ENCODE peak calls at places on chromosomes 2 and 18, in six cellular contexts. A is NT2/D1, E is neural progenitor cell, J is Karpas-422, Y is kidney, G is GM12878. O is an unnamed sample. For H3K4me1, the result is how much of the 10 kb centered on the place peaks cover.

GRCh38 chr2:55887906-55888625 is 35.5 kb downstream of the EFEMP1 start:
- DNase-seq in A (no peak), E (no peak), J (no peak), Y (no peak), G (no peak), O (no peak)

GRCh38 chr2:226915846-226916360 is 80.0 kb downstream of the RHBDD1 start:
- DNase-seq in A (no peak), E (no peak), J (no peak), Y (no peak), G (no peak), O (no peak)

GRCh38 chr2:218746470-218746795 is 35.5 kb upstream of the CYP27A1 start:
- DNase-seq in A (no peak), E (no peak), J (no peak), Y (no peak), G (no peak), O (no peak)

GRCh38 chr2:108786008-108786353 is 590 bp upstream of the CCDC138 start:
- DNase-seq in A (no peak), E (no peak), J (no peak), Y (no peak), G (no peak), O (no peak)

GRCh38 chr2:232013701-232014353 is 52.3 kb downstream of the DIS3L2 start:
- DNase-seq in A (no peak), E (no peak), J (no peak), Y (no peak), G (peak), O (no peak)

GRCh38 chr2:219252900-219253752 is at the start of gene TUBA4B:
- DNase-seq in A (no peak), E (peak), J (peak), Y (peak), G (no peak), O (peak)

GRCh38 chr18:7808992-7809391 is 241.9 kb downstream of the PTPRM start:
- DNase-seq in A (no peak), E (no peak), J (no peak), Y (no peak), G (no peak), O (no peak)

GRCh38 chr2:147641644-147642043 is 203.2 kb upstream of the ACVR2A start:
- DNase-seq in A (no peak), E (no peak), J (no peak), Y (no peak), G (no peak), O (no peak)

GRCh38 chr2:209629622-209630021 is 142.0 kb upstream of the UNC80 start:
- DNase-seq in A (no peak), E (no peak), J (no peak), Y (no peak), G (no peak), O (no peak)

GRCh38 chr2:8198776-8199382 is 483.0 kb upstream of the ID2 start:
- DNase-seq in A (no peak), E (no peak), J (no peak), Y (no peak), G (no peak), O (no peak)

GRCh38 chr2:38748391-38748790 is 2.8 kb downstream of the SRSF7 start:
- DNase-seq in A (no peak), E (no peak), J (no peak), Y (no peak), G (no peak), O (no peak)

GRCh38 chr2:158975271-158975921 is 7.0 kb downstream of the TANC1 start:
- DNase-seq in A (no peak), E (no peak), J (no peak), Y (no peak), G (no peak), O (no peak)

GRCh38 chr2:8534386-8534728 is 147.5 kb upstream of the ID2 start:
- DNase-seq in A (no peak), E (no peak), J (no peak), Y (no peak), G (no peak), O (no peak)

GRCh38 chr2:69952336-69953115 is 8.9 kb downstream of the ASPRV1 start:
- DNase-seq in A (no peak), E (no peak), J (no peak), Y (no peak), G (no peak), O (no peak)

GRCh38 chr2:217030081-217030480 is 170.2 kb upstream of the TNP1 start:
- DNase-seq in A (no peak), E (no peak), J (no peak), Y (no peak), G (no peak), O (no peak)

GRCh38 chr18:70195852-70196434 is 9.5 kb downstream of the RTTN start:
- DNase-seq in A (no peak), E (peak), J (peak), Y (no peak), G (no peak), O (no peak)

GRCh38 chr2:189648846-189649529 is 12.3 kb upstream of the ASNSD1 start:
- DNase-seq in A (no peak), E (no peak), J (no peak), Y (no peak), G (no peak), O (no peak)

GRCh38 chr2:178747767-178748166 is 59.5 kb downstream of the TTN start:
- DNase-seq in A (no peak), E (no peak), J (no peak), Y (no peak), G (no peak), O (no peak)

GRCh38 chr2:19857806-19858205 is 44.0 kb downstream of the TTC32 start:
- DNase-seq in A (no peak), E (no peak), J (no peak), Y (no peak), G (no peak), O (no peak)

GRCh38 chr2:32453242-32454062 is 96.6 kb downstream of the BIRC6 start:
- DNase-seq in A (no peak), E (no peak), J (no peak), Y (no peak), G (no peak), O (no peak)

GRCh38 chr18:22302152-22302551 is 115.6 kb downstream of the CTAGE1 start:
- DNase-seq in A (no peak), E (no peak), J (no peak), Y (no peak), G (no peak), O (no peak)

GRCh38 chr2:237693281-237694039 is 66.1 kb downstream of the LRRFIP1 start:
- DNase-seq in A (no peak), E (no peak), J (no peak), Y (peak), G (no peak), O (no peak)

GRCh38 chr2:4763009-4763408 is 929.2 kb upstream of the SOX11 start:
- DNase-seq in A (peak), E (peak), J (peak), Y (no peak), G (no peak), O (peak)

GRCh38 chr2:70381821-70382220 is 80.0 kb upstream of the FAM136A start:
- DNase-seq in A (no peak), E (no peak), J (no peak), Y (no peak), G (no peak), O (no peak)

GRCh38 chr2:37653805-37654378 is 17.6 kb downstream of the CDC42EP3 start:
- DNase-seq in A (no peak), E (no peak), J (peak), Y (peak), G (peak), O (no peak)
- H3K9ac ChIP-seq in A (no peak), E (no peak), J (peak), Y (no peak), G (peak), O (no peak)

GRCh38 chr2:16661536-16661935 is 4.1 kb downstream of the CYRIA start:
- DNase-seq in A (no peak), E (no peak), J (no peak), Y (no peak), G (no peak), O (no peak)
- H3K4me1 ChIP-seq in A (under half), E (under half), J (under half), Y (under half), G (under half), O (under half)

GRCh38 chr2:176111891-176112374 is 4.6 kb upstream of the HOXD10 start:
- DNase-seq in A (no peak), E (no peak), J (no peak), Y (peak), G (no peak), O (peak)

GRCh38 chr2:176107731-176108181 is 676 bp downstream of the HOXD11 start:
- DNase-seq in A (no peak), E (peak), J (no peak), Y (peak), G (no peak), O (peak)

GRCh38 chr2:176109226-176109954 is 2.3 kb downstream of the HOXD11 start:
- DNase-seq in A (no peak), E (no peak), J (no peak), Y (peak), G (no peak), O (peak)

GRCh38 chr2:176110975-176111663 is 4.0 kb downstream of the HOXD11 start:
- DNase-seq in A (no peak), E (peak), J (peak), Y (peak), G (no peak), O (peak)

DNA sequence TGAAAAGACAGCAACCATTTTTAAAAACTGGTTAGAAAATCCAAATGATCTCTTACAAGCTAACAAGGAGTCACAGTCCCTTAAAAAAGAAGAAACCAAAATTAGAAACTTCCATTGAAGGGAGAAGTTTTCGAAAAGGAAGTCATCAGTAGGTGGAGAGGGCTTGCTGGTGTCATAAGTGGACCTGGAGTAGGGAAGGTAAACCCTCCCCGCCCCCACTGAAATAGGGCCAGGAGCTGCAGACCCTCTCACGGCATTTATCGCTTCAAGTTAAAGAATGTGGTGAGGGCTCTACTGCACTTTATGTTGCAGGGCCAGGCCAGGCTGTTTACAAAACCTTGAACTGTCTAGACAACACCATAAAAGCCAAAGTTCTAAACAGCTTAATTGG is 2.9 kb downstream of the HOXD11 start:
- DNase-seq in A (no peak), E (no peak), J (no peak), Y (no peak), G (no peak), O (peak)
- H3K9ac ChIP-seq in A (no peak), E (no peak), J (no peak), Y (peak), G (no peak), O (no peak)

DNA sequence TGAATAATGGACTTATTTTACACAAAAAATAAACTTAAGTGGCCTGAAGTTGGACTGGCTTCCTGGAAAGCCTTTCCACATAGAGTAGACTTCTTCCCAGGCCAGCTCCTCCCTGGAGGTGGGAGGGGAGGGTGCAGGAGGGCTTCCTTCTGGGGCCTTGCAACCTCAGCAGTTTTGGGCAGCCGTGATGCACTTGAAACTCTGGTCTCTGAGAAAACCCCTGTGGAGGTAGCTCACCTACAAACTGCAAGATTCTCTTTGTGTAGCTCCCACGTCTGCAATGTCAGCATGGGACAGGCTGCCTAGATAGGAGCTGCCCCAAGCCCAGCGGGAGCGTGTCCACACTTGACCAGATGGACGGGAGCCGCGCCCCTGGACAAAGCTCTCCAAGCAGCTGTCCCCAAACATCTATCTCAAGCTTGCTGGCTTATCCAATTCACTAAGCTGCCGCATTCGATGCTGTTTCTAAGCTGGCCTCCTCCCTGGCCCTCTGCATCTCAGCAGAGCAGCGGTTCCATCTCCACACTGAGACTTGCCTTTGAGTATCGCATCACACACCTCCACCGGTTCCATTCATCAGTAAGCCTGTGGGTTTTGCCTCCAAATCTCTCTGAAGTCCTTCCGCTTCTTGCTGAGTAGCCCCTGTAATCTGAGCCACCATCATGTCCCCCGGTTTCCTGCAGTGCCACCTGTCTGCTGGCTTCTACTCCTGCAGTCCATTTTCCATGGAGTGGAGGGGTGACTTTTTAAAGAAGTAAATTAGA is 1.6 kb upstream of the LPIN1 start:
- DNase-seq in A (peak), E (peak), J (peak), Y (peak), G (no peak), O (peak)
- H3K4me1 ChIP-seq in A (under half), E (under half), J (under half), Y (under half), G (under half), O (under half)

GRCh38 chr18:3664563-3665178 is 214.7 kb downstream of the TGIF1 start:
- DNase-seq in A (no peak), E (peak), J (peak), Y (no peak), G (no peak), O (no peak)
- H3K9ac ChIP-seq in A (peak), E (no peak), J (no peak), Y (no peak), G (no peak), O (no peak)

GRCh38 chr18:36392888-36393287 is 95.4 kb downstream of the FHOD3 start:
- DNase-seq in A (no peak), E (no peak), J (no peak), Y (no peak), G (no peak), O (no peak)
- H3K4me1 ChIP-seq in A (under half), E (under half), J (under half), Y (under half), G (under half), O (under half)

GRCh38 chr2:45672138-45672537 is 20.7 kb downstream of the PRKCE start:
- DNase-seq in A (no peak), E (no peak), J (no peak), Y (no peak), G (no peak), O (no peak)

GRCh38 chr2:45668509-45668908 is 17.0 kb downstream of the PRKCE start:
- DNase-seq in A (no peak), E (no peak), J (no peak), Y (no peak), G (no peak), O (no peak)

GRCh38 chr2:45670646-45671045 is 19.2 kb downstream of the PRKCE start:
- DNase-seq in A (no peak), E (no peak), J (no peak), Y (no peak), G (no peak), O (no peak)

GRCh38 chr2:45664635-45665269 is 13.3 kb downstream of the PRKCE start:
- DNase-seq in A (no peak), E (no peak), J (no peak), Y (no peak), G (peak), O (no peak)

GRCh38 chr2:45669109-45669508 is 17.6 kb downstream of the PRKCE start:
- DNase-seq in A (no peak), E (peak), J (no peak), Y (no peak), G (no peak), O (no peak)
- H3K9ac ChIP-seq in A (no peak), E (no peak), J (no peak), Y (no peak), G (no peak), O (no peak)

DNA sequence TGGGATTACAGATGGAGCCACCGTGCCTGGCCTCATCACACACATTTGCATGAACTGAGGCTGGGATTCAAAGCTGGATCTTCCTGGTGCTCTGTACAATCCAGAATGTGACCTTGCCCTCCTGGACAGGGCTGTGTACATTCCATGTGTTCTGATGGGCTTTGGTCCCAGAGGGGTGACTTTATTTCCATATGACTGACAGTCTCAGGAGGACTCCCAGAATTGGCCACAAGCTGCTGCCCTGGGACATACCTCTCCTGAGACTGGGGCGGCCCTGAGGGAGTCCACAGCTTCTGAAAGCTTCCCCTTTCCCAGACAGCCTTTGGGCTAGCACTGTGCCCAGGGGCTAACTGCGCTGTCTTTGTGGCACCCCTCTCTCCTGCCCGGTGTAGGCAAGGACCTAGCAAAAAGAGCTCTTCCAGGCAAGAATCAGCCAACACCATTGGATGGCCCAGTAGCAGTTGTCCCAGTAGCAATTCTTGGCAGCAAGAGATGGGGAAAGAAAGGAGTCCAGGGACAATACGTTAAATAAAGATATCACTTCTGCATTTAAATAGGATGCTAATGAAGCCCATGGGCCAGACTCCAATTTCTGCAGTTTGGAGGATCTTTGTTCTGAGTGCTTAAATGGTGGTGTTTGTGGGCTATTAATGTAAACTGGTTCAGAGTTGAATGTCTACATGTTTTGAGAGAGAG is 26.4 kb upstream of the ZNF532 start:
- DNase-seq in A (no peak), E (no peak), J (peak), Y (no peak), G (no peak), O (no peak)
- H3K4me1 ChIP-seq in A (under half), E (under half), J (under half), Y (under half), G (under half), O (under half)

GRCh38 chr2:47028846-47029560 is 113.4 kb upstream of the MCFD2 start:
- DNase-seq in A (no peak), E (no peak), J (no peak), Y (no peak), G (no peak), O (no peak)
- H3K9ac ChIP-seq in A (no peak), E (no peak), J (no peak), Y (no peak), G (no peak), O (no peak)

O was measured in H9.